ENCODE peak calls at places on chromosome 19, in four cellular contexts. K, T, P and S are unnamed samples.

GRCh38 chr19:18170714-18171255 is 2.8 kb upstream of the IFI30 start:
- DNase-seq in K (no peak), T (no peak), P (no peak), S (no peak)

GRCh38 chr19:53467138-53467502 is 413 bp upstream of the ZNF813 start:
- DNase-seq in K (no peak), T (no peak), P (peak; percentile 21), S (no peak)

GRCh38 chr19:56976995-56977906 is 136.7 kb upstream of the PEG3 start:
- DNase-seq in K (no peak), T (no peak), P (no peak), S (no peak)

GRCh38 chr19:11138659-11139526 is 16.7 kb downstream of the SPC24 start:
- DNase-seq in K (peak; percentile 78), T (peak; percentile 42), P (no peak), S (no peak)

GRCh38 chr19:6694147-6694815 is 24.3 kb upstream of the TNFSF14 start:
- DNase-seq in K (no peak), T (no peak), P (no peak), S (no peak)

GRCh38 chr19:52943134-52943883 is 19.4 kb downstream of the ZNF816 start:
- DNase-seq in K (no peak), T (no peak), P (no peak), S (no peak)

GRCh38 chr19:34639491-34640085 is 37.4 kb downstream of the SCGB2B2 start:
- DNase-seq in K (peak; percentile 86), T (peak; percentile 58), P (peak; percentile 60), S (peak; percentile 50)

GRCh38 chr19:6412111-6412999 is 12.3 kb downstream of the KHSRP start:
- DNase-seq in K (peak; percentile 68), T (peak; percentile 67), P (peak; percentile 57), S (no peak)

GRCh38 chr19:30228113-30228725 is 144.0 kb upstream of the ZNF536 start:
- DNase-seq in K (peak; percentile 58), T (no peak), P (no peak), S (peak; percentile 27)

GRCh38 chr19:28427256-28428083 is 785.5 kb downstream of the UQCRFS1 start:
- DNase-seq in K (no peak), T (no peak), P (no peak), S (no peak)

GRCh38 chr19:58346961-58347929 is 6.0 kb downstream of the A1BG start:
- DNase-seq in K (peak; percentile 89), T (peak; percentile 91), P (peak; percentile 71), S (peak; percentile 63)

GRCh38 chr19:36528921-36529518 is 949 bp upstream of the ZNF260 start:
- DNase-seq in K (peak; percentile 48), T (peak; percentile 12), P (peak; percentile 25), S (no peak)

GRCh38 chr19:750640-751423 is at the start of gene MISP:
- DNase-seq in K (no peak), T (no peak), P (no peak), S (no peak)

GRCh38 chr19:38734426-38735256 is 9.6 kb downstream of the CAPN12 start:
- DNase-seq in K (peak; percentile 41), T (no peak), P (peak; percentile 45), S (no peak)

GRCh38 chr19:485583-486236 is 10.6 kb upstream of the MADCAM1 start:
- DNase-seq in K (peak; percentile 84), T (no peak), P (no peak), S (peak; percentile 68)

GRCh38 chr19:35641515-35642151 is at the start of gene ETV2:
- DNase-seq in K (peak; percentile 61), T (peak; percentile 24), P (peak; percentile 71), S (peak; percentile 18)

GRCh38 chr19:33905937-33906577 is 109.4 kb downstream of the KCTD15 start:
- DNase-seq in K (peak; percentile 77), T (peak; percentile 45), P (no peak), S (peak; percentile 18)

GRCh38 chr19:21109116-21109515 is 27.1 kb downstream of the ZNF714 start:
- DNase-seq in K (no peak), T (no peak), P (no peak), S (no peak)

GRCh38 chr19:13995017-13995728 is 10.9 kb downstream of the RFX1 start:
- DNase-seq in K (no peak), T (no peak), P (no peak), S (no peak)

GRCh38 chr19:13964776-13965175 is 12.5 kb downstream of the DCAF15 start:
- DNase-seq in K (no peak), T (no peak), P (no peak), S (no peak)

GRCh38 chr19:14408641-14409120 is 10.5 kb downstream of the DDX39A start:
- DNase-seq in K (no peak), T (no peak), P (no peak), S (no peak)

GRCh38 chr19:12555456-12555930 is 4.2 kb upstream of the ZNF564 start:
- DNase-seq in K (no peak), T (no peak), P (no peak), S (no peak)

GRCh38 chr19:13220847-13221246 is 70.6 kb downstream of the IER2 start:
- DNase-seq in K (no peak), T (no peak), P (no peak), S (no peak)

GRCh38 chr19:19495614-19496603 is 19.4 kb downstream of the TSSK6 start:
- DNase-seq in K (no peak), T (no peak), P (no peak), S (no peak)

GRCh38 chr19:54271106-54271505 is 9.8 kb downstream of the LILRB2 start:
- DNase-seq in K (no peak), T (no peak), P (no peak), S (no peak)

GRCh38 chr19:40974633-40975037 is 16.4 kb upstream of the CYP2B6 start:
- DNase-seq in K (peak; percentile 85), T (peak; percentile 78), P (peak; percentile 78), S (peak; percentile 79)

GRCh38 chr19:33700408-33700757 is 78.6 kb downstream of the CHST8 start:
- DNase-seq in K (no peak), T (no peak), P (no peak), S (no peak)

GRCh38 chr19:41416194-41416674 is 10.9 kb downstream of the B3GNT8 start:
- DNase-seq in K (no peak), T (no peak), P (no peak), S (no peak)

GRCh38 chr19:35027851-35028599 is 2.2 kb upstream of the SCN1B start:
- DNase-seq in K (no peak), T (no peak), P (no peak), S (no peak)

GRCh38 chr19:2798733-2799132 is 13.4 kb downstream of the THOP1 start:
- DNase-seq in K (no peak), T (peak; percentile 46), P (no peak), S (no peak)
- TF ChIP-seq CTCF in K (no peak), T (no peak), P (no peak), S (no peak)

GRCh38 chr19:45955905-45956608 is 17.6 kb downstream of the NOVA2 start:
- DNase-seq in K (no peak), T (no peak), P (no peak), S (peak; percentile 43)
- TF ChIP-seq CTCF in K (no peak), T (no peak), P (no peak), S (no peak)

DNA sequence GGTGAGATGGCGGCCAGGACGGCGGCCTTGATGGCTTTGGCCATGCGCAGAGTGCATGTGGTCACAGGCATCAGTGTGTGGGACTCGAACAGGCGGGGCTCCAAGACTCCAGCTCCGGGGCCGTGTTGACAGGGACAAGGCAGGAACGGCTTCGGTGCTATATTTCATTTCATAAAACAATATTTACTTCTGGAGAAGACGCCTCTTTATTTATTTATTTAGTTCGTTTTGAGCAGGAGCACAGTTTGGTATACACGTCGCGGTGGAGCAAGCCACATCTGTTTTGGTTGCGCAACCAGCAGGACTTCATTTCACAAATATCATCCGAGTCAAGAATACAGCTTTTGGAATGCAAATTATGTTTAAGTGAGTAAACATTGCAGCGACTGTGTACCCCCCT is 166.7 kb upstream of the TSHZ3 start:
- DNase-seq in K (no peak), T (no peak), P (no peak), S (no peak)
- TF ChIP-seq CTCF in K (no peak), T (no peak), P (no peak), S (no peak)

DNA sequence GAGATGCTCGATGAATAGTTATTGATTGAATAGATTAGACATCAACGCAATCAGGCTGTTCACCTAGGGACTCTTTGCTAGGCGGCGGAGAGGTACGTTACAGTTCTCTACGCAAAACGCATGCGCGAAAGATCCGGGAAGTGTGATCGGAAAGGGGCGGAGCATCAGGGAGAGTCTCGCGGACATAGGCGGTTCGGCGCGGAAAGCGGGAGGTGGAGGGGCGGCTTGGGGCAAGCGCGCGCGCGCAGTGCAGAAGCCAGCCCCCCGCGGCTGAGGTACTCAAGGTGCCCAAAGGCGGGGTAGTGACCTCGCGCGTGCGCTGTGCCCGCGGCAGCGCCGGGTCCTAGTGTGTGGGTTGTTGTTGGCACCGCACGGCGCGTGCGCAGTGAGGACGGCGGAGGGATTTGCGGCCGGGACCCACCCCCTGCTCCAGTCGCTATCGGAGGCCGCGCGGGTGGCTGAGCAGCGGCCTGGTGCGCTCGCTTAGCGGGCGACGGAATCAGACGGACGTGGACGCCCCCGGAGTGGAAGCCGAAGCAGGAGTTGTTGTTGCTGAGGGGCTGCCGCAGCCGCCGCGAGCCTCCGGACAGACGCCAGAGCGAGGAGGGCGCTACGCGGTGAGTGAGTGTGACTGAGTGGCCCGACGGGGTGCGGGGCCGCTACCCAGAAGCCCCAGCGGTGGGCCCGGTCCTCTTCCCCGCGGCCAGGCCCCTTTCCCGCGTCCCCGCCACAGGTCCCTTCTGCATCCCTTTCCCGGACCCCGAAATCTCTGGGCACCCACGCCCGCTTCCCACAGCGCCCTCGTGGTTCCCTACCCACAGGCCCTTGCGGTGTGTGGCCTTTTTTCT is at the start of gene SNRNP70:
- DNase-seq in K (peak; percentile 100), T (peak; percentile 100), P (peak; percentile 99), S (peak; percentile 98)
- TF ChIP-seq CTCF in K (peak; percentile 4), T (no peak), P (no peak), S (no peak)